ENCODE peak calls at places on chromosomes 4 and X, in eight cellular contexts. B is Peyer's patch; F is fibroblast of lung; H is cardiac fibroblast; K is transverse colon; D is CD8-positive, alpha-beta T cell; A is MM.1S; L is MCF 10A. P is an unnamed sample.

GRCh38 chrX:110394653-110395052 is 36.0 kb downstream of the RTL9 start:
- DNase-seq in B (no peak), F (peak), H (peak), K (no peak), D (no peak), A (no peak), L (peak), P (peak)

GRCh38 chr4:54539500-54540029 is 118.2 kb upstream of the KIT start:
- DNase-seq in B (peak), F (peak), H (peak), K (peak), D (no peak), A (no peak), L (peak), P (peak)

GRCh38 chrX:82029571-82030218 is 827.8 kb downstream of the SH3BGRL start:
- DNase-seq in B (no peak), F (no peak), H (no peak), K (no peak), D (no peak), A (no peak), L (no peak), P (no peak)

GRCh38 chr4:47386592-47387235 is 76.8 kb downstream of the COMMD8 start:
- DNase-seq in B (no peak), F (no peak), H (no peak), K (no peak), D (no peak), A (no peak), L (no peak), P (peak)

GRCh38 chr4:26719954-26720552 is 136.2 kb downstream of the TBC1D19 start:
- DNase-seq in B (no peak), F (peak), H (peak), K (no peak), D (no peak), A (no peak), L (peak), P (no peak)

GRCh38 chr4:88320780-88321373 is 36.5 kb upstream of the PPM1K start:
- DNase-seq in B (no peak), F (peak), H (peak), K (peak), D (peak), A (peak), L (no peak), P (peak)

GRCh38 chrX:39532761-39533160 is 565.0 kb downstream of the BCOR start:
- DNase-seq in B (no peak), F (no peak), H (no peak), K (no peak), D (no peak), A (no peak), L (no peak), P (no peak)

GRCh38 chr4:147950840-147951239 is 219.0 kb downstream of the ARHGAP10 start:
- DNase-seq in B (no peak), F (peak), H (no peak), K (no peak), D (no peak), A (no peak), L (no peak), P (no peak)

GRCh38 chrX:154383359-154384283 is 4.5 kb downstream of the EMD start:
- DNase-seq in B (no peak), F (no peak), H (peak), K (no peak), D (no peak), A (no peak), L (no peak), P (no peak)

GRCh38 chr4:26885912-26886274 is 25.3 kb downstream of the STIM2 start:
- DNase-seq in B (no peak), F (no peak), H (no peak), K (no peak), D (no peak), A (peak), L (no peak), P (no peak)

GRCh38 chr4:80710748-80711451 is 319.6 kb upstream of the BMP3 start:
- DNase-seq in B (no peak), F (no peak), H (no peak), K (no peak), D (no peak), A (no peak), L (no peak), P (no peak)

GRCh38 chr4:116664198-116664597 is 421.2 kb downstream of the TRAM1L1 start:
- DNase-seq in B (no peak), F (no peak), H (no peak), K (no peak), D (no peak), A (no peak), L (no peak), P (no peak)

GRCh38 chr4:76499461-76499860 is 64.4 kb downstream of the SHROOM3 start:
- DNase-seq in B (no peak), F (no peak), H (no peak), K (no peak), D (no peak), A (no peak), L (no peak), P (no peak)

GRCh38 chrX:151722241-151722846 is 6.5 kb downstream of the FATE1 start:
- DNase-seq in B (peak), F (peak), H (peak), K (peak), D (no peak), A (no peak), L (no peak), P (no peak)

GRCh38 chr4:165194368-165194767 is 13.0 kb upstream of the KLHL2 start:
- DNase-seq in B (no peak), F (no peak), H (no peak), K (no peak), D (no peak), A (no peak), L (no peak), P (no peak)

GRCh38 chr4:175657571-175657970 is 154.5 kb downstream of the GPM6A start:
- DNase-seq in B (no peak), F (no peak), H (no peak), K (no peak), D (no peak), A (no peak), L (peak), P (no peak)

GRCh38 chr4:181647396-181648107 is 595.6 kb upstream of the TENM3 start:
- DNase-seq in B (no peak), F (peak), H (peak), K (no peak), D (no peak), A (no peak), L (no peak), P (no peak)

GRCh38 chr4:67198757-67199156 is 346.5 kb downstream of the CENPC start:
- DNase-seq in B (no peak), F (no peak), H (peak), K (no peak), D (no peak), A (no peak), L (peak), P (peak)

GRCh38 chrX:54423161-54423888 is 16.9 kb upstream of the TSR2 start:
- DNase-seq in B (no peak), F (no peak), H (no peak), K (no peak), D (no peak), A (no peak), L (no peak), P (no peak)

GRCh38 chrX:115233497-115234219 is at the start of gene LRCH2:
- DNase-seq in B (peak), F (no peak), H (peak), K (no peak), D (no peak), A (no peak), L (no peak), P (peak)

GRCh38 chr4:186948361-186949291 is 225.0 kb upstream of the FAT1 start:
- DNase-seq in B (no peak), F (peak), H (no peak), K (no peak), D (no peak), A (no peak), L (no peak), P (peak)

GRCh38 chrX:12240491-12240890 is 102.2 kb downstream of the FRMPD4 start:
- DNase-seq in B (no peak), F (no peak), H (no peak), K (no peak), D (no peak), A (no peak), L (no peak), P (no peak)

GRCh38 chr4:187814737-187815465 is 180.7 kb upstream of the ZFP42 start:
- DNase-seq in B (peak), F (peak), H (peak), K (no peak), D (no peak), A (no peak), L (no peak), P (peak)

GRCh38 chr4:2830632-2831610 is 12.7 kb upstream of the ADD1 start:
- DNase-seq in B (no peak), F (no peak), H (no peak), K (peak), D (no peak), A (no peak), L (no peak), P (no peak)

GRCh38 chr4:74374561-74375327 is 9.8 kb downstream of the EREG start:
- DNase-seq in B (peak), F (peak), H (peak), K (peak), D (no peak), A (no peak), L (peak), P (peak)

GRCh38 chr4:48913346-48913745 is 6.8 kb upstream of the OCIAD2 start:
- DNase-seq in B (no peak), F (peak), H (peak), K (no peak), D (no peak), A (no peak), L (peak), P (peak)

GRCh38 chr4:14726441-14727405 is 275.6 kb upstream of the CPEB2 start:
- DNase-seq in B (no peak), F (peak), H (peak), K (peak), D (no peak), A (peak), L (peak), P (peak)

GRCh38 chrX:7120578-7121219 is 26.8 kb upstream of the STS start:
- DNase-seq in B (no peak), F (peak), H (peak), K (peak), D (no peak), A (no peak), L (peak), P (peak)

GRCh38 chr4:152850377-152850776 is 70.6 kb downstream of the ARFIP1 start:
- DNase-seq in B (no peak), F (peak), H (peak), K (no peak), D (peak), A (peak), L (peak), P (peak)

GRCh38 chrX:71103110-71103983 is 3.2 kb downstream of the CXorf65 start:
- DNase-seq in B (no peak), F (no peak), H (no peak), K (peak), D (no peak), A (no peak), L (no peak), P (no peak)

GRCh38 chrX:119989905-119990408 is 46.4 kb upstream of the NKAP start:
- DNase-seq in B (no peak), F (no peak), H (no peak), K (no peak), D (no peak), A (no peak), L (no peak), P (no peak)

DNA sequence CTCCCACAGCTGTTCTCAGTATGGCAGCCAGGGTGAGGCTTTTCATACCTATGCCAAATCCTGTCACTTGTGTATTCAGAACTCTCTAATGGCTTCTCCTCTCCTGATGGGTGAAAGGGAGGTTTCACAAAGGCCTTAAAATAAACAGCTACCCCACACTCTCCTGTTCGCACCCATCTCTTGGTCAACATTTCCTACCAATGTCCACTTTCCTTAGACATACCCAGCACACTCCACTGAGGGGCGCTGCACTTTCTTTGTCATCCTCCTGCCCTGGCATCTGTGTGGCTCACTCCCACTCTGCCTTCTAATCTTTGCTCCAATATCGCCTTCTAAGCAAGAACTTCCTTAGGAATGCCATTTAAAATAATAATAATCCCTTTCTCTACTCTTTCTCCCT is 313.3 kb downstream of the PPP3CA start:
- DNase-seq in B (no peak), F (no peak), H (no peak), K (no peak), D (no peak), A (no peak), L (no peak), P (no peak)
- TF ChIP-seq CTCF in B (no peak), F (no peak), H (no peak), K (no peak), D (no peak), A (peak), L (no peak), P (no peak)

DNA sequence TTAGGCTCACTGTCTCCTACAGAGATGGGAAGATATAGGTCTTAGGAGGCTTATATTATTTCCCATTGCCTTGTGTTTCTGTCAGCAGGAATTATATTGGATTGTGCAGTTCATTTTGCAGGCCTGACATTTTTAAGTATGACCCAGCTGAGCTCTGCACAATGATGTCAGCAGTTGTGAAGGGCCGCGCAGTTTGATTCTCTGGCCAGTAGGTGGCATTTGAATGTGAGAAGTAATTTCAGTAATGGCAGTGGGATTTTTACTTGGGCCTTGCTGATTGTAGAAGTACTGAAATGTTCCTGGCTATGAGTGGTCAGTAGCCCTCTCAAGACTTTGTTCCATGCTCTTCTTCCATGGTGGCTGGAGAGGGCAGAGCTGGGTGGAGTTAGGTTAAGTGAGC is 247.2 kb upstream of the MTMR8 start:
- DNase-seq in B (no peak), F (no peak), H (no peak), K (no peak), D (no peak), A (peak), L (no peak), P (no peak)
- TF ChIP-seq CTCF in B (no peak), F (no peak), H (peak), K (peak), D (no peak), A (peak), L (no peak), P (no peak)

GRCh38 chr4:52868138-52868537 is 6.0 kb downstream of the RASL11B start:
- DNase-seq in B (no peak), F (no peak), H (no peak), K (no peak), D (no peak), A (no peak), L (no peak), P (no peak)
- TF ChIP-seq CTCF in B (no peak), F (no peak), H (no peak), K (no peak), D (no peak), A (no peak), L (no peak), P (no peak)

GRCh38 chrX:129759576-129760061 is 20.1 kb upstream of the SASH3 start:
- DNase-seq in B (no peak), F (peak), H (peak), K (peak), D (no peak), A (peak), L (peak), P (peak)
- TF ChIP-seq CTCF in B (no peak), F (no peak), H (no peak), K (no peak), D (no peak), A (peak), L (no peak), P (peak)

DNA sequence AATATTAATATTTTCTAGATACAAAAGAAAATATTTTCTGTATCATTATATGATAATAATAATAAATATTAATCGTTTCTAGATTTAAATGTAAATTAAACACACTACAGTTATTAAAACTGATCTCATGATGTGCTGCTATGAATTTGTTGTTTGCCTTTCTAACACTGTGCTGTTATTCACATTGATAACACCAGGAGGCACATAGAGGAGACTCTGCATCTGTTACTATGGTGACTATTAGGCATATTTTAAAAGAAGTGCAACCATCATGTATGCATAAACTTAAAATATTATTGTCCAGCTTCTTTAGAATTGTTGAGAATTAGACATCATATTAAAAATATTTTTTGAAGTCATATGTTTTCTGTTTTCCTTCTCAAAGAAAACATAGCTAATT is 11.8 kb upstream of the PDGFC start:
- DNase-seq in B (no peak), F (peak), H (peak), K (no peak), D (no peak), A (peak), L (peak), P (peak)
- TF ChIP-seq CTCF in B (no peak), F (peak), H (peak), K (no peak), D (no peak), A (peak), L (peak), P (peak)

DNA sequence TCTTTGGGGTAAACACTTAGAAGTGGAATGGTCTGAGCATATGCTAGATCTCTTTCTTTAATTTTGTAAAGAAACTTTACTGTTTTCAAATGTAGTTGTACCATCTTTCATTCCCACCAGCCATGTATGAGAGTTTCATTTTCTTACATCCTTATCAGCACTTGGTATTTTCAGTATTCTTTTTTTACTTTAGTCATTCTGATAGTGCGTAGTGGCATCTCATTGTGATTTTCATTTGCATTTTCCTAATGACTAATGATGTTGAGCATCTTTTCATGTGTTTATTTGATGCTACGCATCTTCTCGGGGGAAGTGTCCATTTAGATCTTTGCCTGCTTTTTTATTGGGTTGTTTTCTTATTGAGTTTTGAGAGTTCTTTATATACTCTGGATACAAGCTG is 71.3 kb upstream of the PRPS1 start:
- DNase-seq in B (no peak), F (no peak), H (no peak), K (no peak), D (no peak), A (no peak), L (no peak), P (no peak)
- TF ChIP-seq CTCF in B (no peak), F (no peak), H (no peak), K (no peak), D (no peak), A (no peak), L (no peak), P (no peak)